ENCODE peak calls at places on chromosome 1, in five cellular contexts. W is CD4-positive, alpha-beta memory T cell; A is heart right ventricle; B is A549; E is transverse colon. L is an unnamed sample.

GRCh38 chr1:240193699-240194098 is 102.0 kb downstream of the FMN2 start:
- DNase-seq in W (no peak), A (no peak), B (no peak), E (no peak), L (no peak)

GRCh38 chr1:156746716-156747631 is 4.5 kb downstream of the HDGF start:
- DNase-seq in W (peak), A (peak), B (peak), E (peak), L (peak)

GRCh38 chr1:11407301-11407994 is 71.5 kb upstream of the DISP3 start:
- DNase-seq in W (peak), A (no peak), B (no peak), E (no peak), L (no peak)

GRCh38 chr1:205774277-205775014 is 836 bp downstream of the RAB29 start:
- DNase-seq in W (peak), A (no peak), B (no peak), E (peak), L (peak)

GRCh38 chr1:92411511-92411910 is 75.2 kb downstream of the GFI1 start:
- DNase-seq in W (no peak), A (no peak), B (no peak), E (peak), L (no peak)

GRCh38 chr1:228306275-228307217 is 98.7 kb downstream of the OBSCN start:
- DNase-seq in W (no peak), A (peak), B (no peak), E (no peak), L (no peak)

GRCh38 chr1:231702804-231703203 is 76.2 kb downstream of the DISC1 start:
- DNase-seq in W (no peak), A (no peak), B (no peak), E (no peak), L (no peak)

GRCh38 chr1:202145325-202146140 is 996 bp upstream of the ARL8A start:
- DNase-seq in W (no peak), A (no peak), B (no peak), E (no peak), L (no peak)

GRCh38 chr1:224067621-224068457 is 46.1 kb upstream of the FBXO28 start:
- DNase-seq in W (no peak), A (no peak), B (no peak), E (no peak), L (no peak)

GRCh38 chr1:224068458-224068770 is 45.5 kb upstream of the FBXO28 start:
- DNase-seq in W (no peak), A (no peak), B (no peak), E (no peak), L (no peak)

GRCh38 chr1:224067207-224067606 is 46.7 kb upstream of the FBXO28 start:
- DNase-seq in W (no peak), A (no peak), B (no peak), E (no peak), L (no peak)

GRCh38 chr1:224064150-224064549 is 49.8 kb upstream of the FBXO28 start:
- DNase-seq in W (no peak), A (no peak), B (no peak), E (no peak), L (no peak)

DNA sequence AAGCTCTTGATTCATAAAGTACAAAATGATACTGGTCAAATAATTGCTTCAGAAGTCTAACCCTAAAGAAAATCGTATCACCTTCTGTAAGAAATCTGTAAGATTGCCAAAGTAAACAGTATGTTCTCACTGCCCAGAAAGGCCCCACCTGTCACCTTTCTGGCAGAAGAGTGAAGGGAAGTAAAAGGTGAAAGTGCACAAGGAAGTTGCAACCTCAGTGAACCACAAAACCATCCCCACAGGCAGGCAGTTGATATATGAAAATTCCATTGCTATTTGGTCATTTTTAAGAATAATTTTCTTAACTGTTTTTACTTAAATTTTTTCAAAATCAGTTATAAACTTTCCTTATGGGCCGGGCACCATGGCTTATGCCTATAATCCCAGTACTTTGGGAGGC is 48.5 kb upstream of the FBXO28 start:
- DNase-seq in W (no peak), A (no peak), B (no peak), E (peak), L (no peak)
- H3K27ac ChIP-seq in W (no peak), A (no peak), B (no peak), E (peak), L (peak)

GRCh38 chr1:67733741-67734690 is 49.0 kb downstream of the GADD45A start:
- DNase-seq in W (no peak), A (no peak), B (no peak), E (no peak), L (no peak)

GRCh38 chr1:67736750-67737149 is 51.7 kb downstream of the GADD45A start:
- DNase-seq in W (no peak), A (no peak), B (no peak), E (no peak), L (no peak)

GRCh38 chr1:67735220-67735619 is 50.2 kb downstream of the GADD45A start:
- DNase-seq in W (no peak), A (no peak), B (no peak), E (no peak), L (no peak)

GRCh38 chr1:67737875-67738274 is 52.9 kb downstream of the GADD45A start:
- DNase-seq in W (no peak), A (no peak), B (no peak), E (no peak), L (no peak)

DNA sequence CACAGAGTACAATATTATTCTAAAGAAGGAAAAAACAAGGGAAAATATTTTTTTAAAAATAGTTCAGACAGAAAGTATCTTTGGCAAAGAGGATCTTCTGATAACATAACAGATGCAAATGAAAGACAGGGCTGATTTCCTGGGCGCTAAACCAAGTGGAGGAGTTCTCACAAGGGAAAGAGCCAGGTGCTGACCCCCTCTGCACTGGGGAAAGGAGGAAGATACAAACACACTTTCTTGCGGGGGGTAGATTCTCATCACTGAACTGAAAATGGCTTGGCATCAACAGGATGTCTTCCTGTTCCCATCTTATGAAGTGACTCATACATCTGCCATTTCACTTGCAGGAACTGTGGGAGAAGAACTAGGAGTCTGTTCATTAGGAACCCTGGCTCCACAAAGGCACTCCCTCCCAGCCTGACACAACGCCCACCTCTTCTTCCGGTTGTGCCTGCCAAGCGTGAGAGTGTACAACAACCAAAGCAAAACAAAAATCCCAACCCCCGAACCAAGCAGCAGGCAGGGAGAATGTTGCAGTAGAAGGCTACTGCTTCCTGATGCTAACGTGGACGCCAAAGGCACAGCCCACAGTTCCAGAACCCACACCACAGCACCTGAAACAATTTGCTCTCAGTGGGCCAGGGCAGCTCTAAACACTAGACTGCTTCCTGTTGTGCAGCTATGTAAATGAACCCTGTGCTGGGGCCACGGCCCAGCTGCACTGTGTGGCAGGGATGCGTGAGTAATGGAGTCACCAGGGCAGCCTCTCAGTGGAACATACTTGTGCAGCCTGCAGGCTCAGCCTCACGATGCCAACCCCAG is 51.0 kb downstream of the GADD45A start:
- DNase-seq in W (peak), A (peak), B (peak), E (peak), L (no peak)
- H3K4me3 ChIP-seq in W (peak), A (peak), B (no peak), E (no peak), L (peak)

GRCh38 chr1:203557390-203557789 is 63.4 kb downstream of the OPTC start:
- DNase-seq in W (no peak), A (peak), B (no peak), E (peak), L (no peak)
- H3K27ac ChIP-seq in W (no peak), A (peak), B (peak), E (peak), L (no peak)

DNA sequence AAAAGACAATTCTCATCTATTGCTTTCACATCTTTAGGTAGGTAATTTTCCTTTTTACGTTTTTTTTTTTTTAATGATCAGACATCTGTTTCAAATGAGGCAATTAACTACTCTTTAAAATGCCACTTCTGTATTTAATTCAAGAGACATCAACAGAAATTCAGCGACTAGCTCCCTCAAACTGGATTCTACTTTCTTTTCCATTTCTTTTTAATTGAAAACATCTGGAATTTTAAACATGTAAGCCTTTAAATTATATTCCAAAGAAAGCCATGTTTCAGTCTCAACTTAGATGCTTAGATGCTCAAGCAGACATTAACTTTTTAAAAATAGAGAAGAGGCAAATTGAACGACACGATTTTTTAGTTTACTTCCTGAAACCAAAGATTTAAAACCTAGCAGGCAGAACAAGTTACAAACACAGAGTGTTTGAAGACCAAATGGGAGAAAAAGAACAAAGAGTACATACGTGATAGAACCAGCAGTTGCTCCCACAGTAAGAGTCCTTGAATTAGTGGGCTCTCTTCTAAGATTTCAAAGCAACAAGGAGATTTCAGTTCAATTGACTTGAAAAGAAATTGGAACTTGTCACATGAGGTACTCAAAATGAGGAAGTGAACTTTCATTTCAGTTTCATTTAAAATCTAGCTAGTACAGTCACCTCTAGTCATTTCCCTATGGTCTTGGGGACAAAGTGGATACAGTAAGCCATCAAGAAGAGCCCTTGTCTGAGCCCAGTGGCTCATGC is at the start of gene CTSS:
- DNase-seq in W (peak), A (no peak), B (peak), E (no peak), L (no peak)
- H3K4me3 ChIP-seq in W (peak), A (peak), B (peak), E (peak), L (peak)

L was measured in CD8-positive, alpha-beta T cell.